ENCODE peak calls at places on chromosomes 3 and 15, in eight cellular contexts. A is iPS DF 19.7; N is T-helper 2 cell; I is COLO829; P is stimulated activated CD4-positive, alpha-beta T cell treated with anti-CD3 and anti-CD28 coated beads, Interleukin-15, amount 100 ng/mL, for 24 hours; Z is HCT116; X is retinal pigment epithelial cell; C is AG04450. Q is an unnamed sample.

GRCh38 chr15:75235760-75236729 is 22.1 kb upstream of the GOLGA6C start:
- DNase-seq in C (no peak), X (no peak), Z (no peak), P (no peak), I (no peak), A (no peak), N (no peak), Q (no peak)

GRCh38 chr3:14687360-14687759 is 12.4 kb downstream of the C3orf20 start:
- DNase-seq in I (no peak), A (no peak), P (no peak), C (no peak), Z (no peak), X (no peak), N (no peak), Q (no peak)

GRCh38 chr15:76150508-76150907 is 90.7 kb downstream of the TMEM266 start:
- DNase-seq in P (no peak), X (no peak), I (no peak), A (no peak), Z (no peak), N (no peak), C (no peak), Q (no peak)

GRCh38 chr3:2652416-2652815 is 457.8 kb downstream of the IL5RA start:
- DNase-seq in I (no peak), X (no peak), Z (no peak), P (no peak), N (no peak), A (no peak), C (no peak), Q (no peak)

GRCh38 chr3:72203613-72204349 is 418.8 kb upstream of the PROK2 start:
- DNase-seq in A (no peak), Z (no peak), C (no peak), I (no peak), N (no peak), X (no peak), P (no peak), Q (no peak)

GRCh38 chr15:41429003-41429890 is 12.4 kb downstream of the RTF1 start:
- DNase-seq in P (peak; percentile 17), N (no peak), Z (no peak), C (no peak), X (no peak), A (no peak), I (no peak), Q (no peak)

GRCh38 chr3:81920805-81921204 is 159.4 kb upstream of the GBE1 start:
- DNase-seq in Z (no peak), C (no peak), P (no peak), N (no peak), I (no peak), A (no peak), X (no peak), Q (no peak)

GRCh38 chr3:53242155-53242554 is 13.7 kb downstream of the TKT start:
- DNase-seq in X (no peak), N (no peak), C (no peak), A (no peak), P (no peak), Z (no peak), I (no peak), Q (no peak)

GRCh38 chr15:39503526-39503925 is 77.4 kb upstream of the THBS1 start:
- DNase-seq in I (no peak), Z (no peak), C (no peak), A (no peak), N (no peak), X (no peak), P (no peak), Q (no peak)

GRCh38 chr3:13525827-13526625 is 22.9 kb upstream of the FBLN2 start:
- DNase-seq in Z (no peak), N (no peak), C (no peak), I (no peak), P (no peak), X (no peak), A (no peak), Q (no peak)

GRCh38 chr3:99952306-99952705 is 134.6 kb downstream of the CMSS1 start:
- DNase-seq in P (no peak), Z (no peak), C (peak; percentile 59), A (no peak), I (peak; percentile 93), N (no peak), X (peak; percentile 42), Q (no peak)

GRCh38 chr3:69252631-69253030 is 130.2 kb upstream of the LMOD3 start:
- DNase-seq in I (no peak), C (no peak), P (no peak), X (no peak), A (no peak), N (no peak), Z (no peak), Q (no peak)

GRCh38 chr3:158569717-158570244 is 1.2 kb upstream of the MLF1 start:
- DNase-seq in I (no peak), X (no peak), A (no peak), C (no peak), N (no peak), Z (no peak), P (no peak), Q (no peak)

GRCh38 chr3:134312072-134312872 is 61.6 kb upstream of the RYK start:
- DNase-seq in Z (no peak), A (no peak), C (no peak), I (no peak), P (peak; percentile 12), X (no peak), N (no peak), Q (no peak)

GRCh38 chr3:184710870-184711365 is 946 bp downstream of the MAGEF1 start:
- DNase-seq in C (no peak), P (peak; percentile 56), I (no peak), A (no peak), X (no peak), Z (no peak), N (no peak), Q (no peak)

GRCh38 chr3:15743587-15744009 is 54.2 kb downstream of the ANKRD28 start:
- DNase-seq in X (no peak), N (no peak), C (no peak), I (no peak), A (no peak), P (no peak), Z (no peak), Q (no peak)

GRCh38 chr3:95235916-95236315 is 1173.1 kb downstream of the NSUN3 start:
- DNase-seq in P (no peak), I (no peak), Z (no peak), X (no peak), C (no peak), N (no peak), A (no peak), Q (no peak)

GRCh38 chr15:57680021-57680420 is 26.5 kb upstream of the POLR2M start:
- DNase-seq in N (no peak), A (no peak), P (no peak), Z (no peak), I (no peak), C (no peak), X (no peak), Q (no peak)

GRCh38 chr3:87359807-87360206 is 83.4 kb upstream of the POU1F1 start:
- DNase-seq in N (no peak), I (no peak), Z (no peak), A (no peak), X (no peak), P (no peak), C (no peak), Q (no peak)